ENCODE peak calls at places on chromosomes 11 and 22, in ten cellular contexts. Z, Y, T, G, Q, I, P, S, U and B are unnamed samples.
A peak's percentile ranks its signal among the peaks of the same experiment; 100 is the strongest.

GRCh38 chr11:67697846-67698245 is 23.4 kb upstream of the ALDH3B2 start:
- DNase-seq in Y (no peak), G (no peak), P (no peak), S (no peak), I (no peak), Z (no peak), U (no peak), Q (no peak), T (no peak), B (no peak)

GRCh38 chr11:562046-562645 is 1.4 kb downstream of the RASSF7 start:
- DNase-seq in I (no peak), S (no peak), P (no peak), Q (peak; percentile 78), Z (no peak), Y (no peak), U (no peak), T (no peak), G (no peak), B (no peak)

GRCh38 chr11:5696210-5696609 is 6.6 kb downstream of the TRIM22 start:
- DNase-seq in S (no peak), U (no peak), Z (no peak), T (no peak), P (no peak), Q (no peak), G (no peak), I (no peak), Y (no peak), B (no peak)

GRCh38 chr11:113991718-113992458 is 17.0 kb downstream of the HTR3A start:
- DNase-seq in T (no peak), Q (no peak), P (no peak), I (no peak), Z (no peak), S (peak; percentile 20), U (no peak), G (no peak), Y (no peak), B (no peak)

GRCh38 chr22:34878996-34879395 is 187.0 kb upstream of the ISX start:
- DNase-seq in Y (no peak), S (no peak), P (no peak), Z (no peak), I (no peak), T (no peak), Q (no peak), G (no peak), U (no peak), B (no peak)

GRCh38 chr11:130578738-130579368 is 130.4 kb downstream of the ADAMTS15 start:
- DNase-seq in Z (no peak), I (no peak), T (no peak), Y (no peak), Q (no peak), U (no peak), P (no peak), G (no peak), S (no peak), B (no peak)

GRCh38 chr11:134843020-134843419 is 431.0 kb upstream of the B3GAT1 start:
- DNase-seq in Y (no peak), G (no peak), T (no peak), Z (no peak), Q (no peak), S (no peak), U (no peak), I (no peak), P (no peak), B (no peak)

GRCh38 chr22:44580756-44581435 is 82.9 kb upstream of the RTL6 start:
- DNase-seq in Y (no peak), T (peak; percentile 43), G (no peak), S (no peak), I (no peak), U (no peak), Z (peak; percentile 27), Q (peak; percentile 26), P (no peak), B (no peak)

GRCh38 chr22:28905433-28905832 is 22.1 kb downstream of the ZNRF3 start:
- DNase-seq in Z (no peak), T (no peak), G (no peak), P (no peak), Y (no peak), I (no peak), S (no peak), Q (no peak), U (no peak), B (no peak)

GRCh38 chr22:29353286-29353685 is 35.1 kb downstream of the AP1B1 start:
- DNase-seq in G (no peak), P (no peak), Y (no peak), T (no peak), S (no peak), U (no peak), Z (no peak), Q (no peak), I (no peak), B (no peak)

GRCh38 chr22:42533638-42533977 is 14.0 kb upstream of the RRP7A start:
- DNase-seq in I (no peak), S (no peak), Q (no peak), U (no peak), Y (no peak), Z (no peak), G (no peak), P (no peak), T (no peak), B (no peak)

GRCh38 chr11:1041936-1042608 is 5.6 kb upstream of the MUC6 start:
- DNase-seq in P (no peak), S (no peak), Z (peak; percentile 38), Y (no peak), I (no peak), G (peak; percentile 18), T (no peak), U (no peak), Q (peak; percentile 70), B (no peak)

GRCh38 chr11:73072935-73073481 is 69.1 kb downstream of the FCHSD2 start:
- DNase-seq in P (no peak), Z (no peak), U (peak; percentile 82), T (no peak), Y (no peak), G (no peak), S (peak; percentile 41), Q (no peak), I (no peak), B (no peak)

GRCh38 chr11:66242085-66242765 is 26.2 kb upstream of the RAB1B start:
- DNase-seq in Y (no peak), U (no peak), T (no peak), P (no peak), S (no peak), Q (no peak), I (no peak), Z (no peak), G (no peak), B (no peak)

GRCh38 chr11:16002942-16003341 is 353.4 kb downstream of the SOX6 start:
- DNase-seq in S (no peak), Y (no peak), T (no peak), Z (no peak), Q (no peak), P (no peak), I (no peak), G (no peak), U (no peak), B (no peak)

GRCh38 chr11:103433380-103433779 is 324.2 kb downstream of the DYNC2H1 start:
- DNase-seq in S (peak; percentile 91), P (no peak), Z (no peak), G (no peak), I (no peak), Q (no peak), U (no peak), Y (peak; percentile 74), T (no peak), B (no peak)

GRCh38 chr11:48170176-48170839 is 46.3 kb upstream of the OR4B1 start:
- DNase-seq in S (peak; percentile 13), U (no peak), I (no peak), T (no peak), G (no peak), Q (no peak), Z (no peak), Y (no peak), P (no peak), B (no peak)

GRCh38 chr11:127133061-127133460 is 132.5 kb upstream of the KIRREL3 start:
- DNase-seq in Q (no peak), S (no peak), Y (no peak), G (no peak), U (no peak), P (no peak), T (no peak), Z (no peak), I (no peak), B (no peak)

DNA sequence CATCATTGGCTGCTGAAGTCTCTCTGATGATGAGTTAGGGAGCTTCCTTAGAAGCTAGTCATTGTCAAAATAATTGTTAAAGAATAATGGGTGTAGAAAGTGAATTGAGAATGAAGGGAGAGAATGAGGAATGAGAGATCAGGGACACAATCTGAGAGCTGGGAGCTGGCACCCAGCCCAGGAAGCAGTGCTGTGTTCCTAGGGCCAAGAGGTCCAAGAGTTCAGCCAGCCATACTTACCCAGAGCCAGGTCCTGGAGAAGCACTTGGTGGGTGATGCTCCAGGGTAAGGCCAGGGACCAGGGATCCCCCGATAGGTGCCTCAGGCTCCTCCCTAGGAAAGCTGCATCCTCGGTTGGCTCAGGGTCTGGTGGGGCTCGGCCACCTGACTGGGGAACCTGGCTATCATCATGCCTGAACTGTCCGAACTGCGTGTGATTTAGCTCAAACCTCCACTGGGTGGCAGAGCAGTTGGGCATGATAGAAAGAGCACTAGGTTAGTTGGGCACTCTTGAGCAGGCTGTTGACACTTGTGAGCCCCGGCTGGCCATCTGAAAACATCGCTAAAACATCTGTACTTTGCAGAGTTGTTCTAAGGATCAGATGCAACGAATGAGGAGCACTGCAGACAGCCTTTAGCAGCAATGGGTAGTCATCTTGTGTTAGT is 123.9 kb upstream of the NCAM1 start:
- DNase-seq in Z (no peak), S (no peak), Q (no peak), U (no peak), I (no peak), G (peak; percentile 10), P (no peak), T (no peak), Y (no peak), B (no peak)
- TF ChIP-seq CTCF in Z (peak; percentile 8), S (no peak), Q (no peak), U (no peak), I (no peak), G (peak; percentile 43), P (no peak), T (no peak), Y (no peak), B (no peak)

GRCh38 chr22:20054034-20054427 is 26.0 kb upstream of the DGCR8 start:
- DNase-seq in Q (no peak), S (no peak), T (no peak), U (no peak), P (no peak), Y (no peak), G (peak; percentile 12), Z (no peak), I (no peak), B (no peak)
- TF ChIP-seq CTCF in Q (no peak), S (no peak), T (no peak), U (no peak), P (no peak), Y (no peak), G (no peak), Z (no peak), I (no peak), B (no peak)

GRCh38 chr11:20103281-20103680 is 57.0 kb downstream of the DBX1 start:
- DNase-seq in G (no peak), Y (no peak), S (no peak), T (peak; percentile 60), U (no peak), I (no peak), P (no peak), Q (no peak), Z (no peak), B (no peak)
- TF ChIP-seq CTCF in G (no peak), Y (no peak), S (no peak), T (no peak), U (no peak), I (no peak), P (no peak), Q (no peak), Z (no peak), B (no peak)

GRCh38 chr22:17910561-17911311 is 113.6 kb downstream of the MICAL3 start:
- DNase-seq in Y (peak; percentile 66), S (peak; percentile 88), Z (peak; percentile 94), Q (peak; percentile 92), I (peak; percentile 39), T (peak; percentile 92), P (no peak), G (peak; percentile 69), U (peak; percentile 94), B (peak; percentile 29)
- TF ChIP-seq CTCF in Y (peak; percentile 85), S (peak; percentile 56), Z (no peak), Q (peak; percentile 54), I (no peak), T (no peak), P (no peak), G (peak; percentile 49), U (peak; percentile 13), B (no peak)